ENCODE peak calls at places on chromosomes 7 and 10, in six cellular contexts. A is IMR-90, K is spleen, G is breast epithelium, Z is HepG2, B is thyroid gland. Y is an unnamed sample.

GRCh38 chr7:51069411-51070083 is 247.1 kb downstream of the COBL start:
- DNase-seq in A (no peak), K (no peak), G (peak; percentile 49), Z (no peak), B (peak; percentile 23), Y (no peak)

GRCh38 chr10:119653209-119653608 is 2.0 kb downstream of the BAG3 start:
- DNase-seq in A (peak; percentile 30), K (no peak), G (no peak), Z (no peak), B (no peak), Y (no peak)

GRCh38 chr10:30705086-30705624 is 75.6 kb upstream of the LYZL2 start:
- DNase-seq in A (no peak), K (no peak), G (no peak), Z (no peak), B (no peak), Y (no peak)

GRCh38 chr7:50267525-50268041 is 36.9 kb upstream of the IKZF1 start:
- DNase-seq in A (no peak), K (no peak), G (no peak), Z (no peak), B (no peak), Y (no peak)

GRCh38 chr7:85927226-85927625 is 716.5 kb upstream of the GRM3 start:
- DNase-seq in A (no peak), K (no peak), G (no peak), Z (no peak), B (no peak), Y (no peak)

GRCh38 chr10:53664620-53665019 is 892.0 kb upstream of the MBL2 start:
- DNase-seq in A (no peak), K (no peak), G (no peak), Z (no peak), B (peak; percentile 44), Y (no peak)

GRCh38 chr10:89695307-89695706 is 6.1 kb upstream of the KIF20B start:
- DNase-seq in A (no peak), K (no peak), G (no peak), Z (no peak), B (peak; percentile 49), Y (no peak)

GRCh38 chr10:70445718-70446485 is 4.4 kb upstream of the NODAL start:
- DNase-seq in A (peak; percentile 91), K (no peak), G (no peak), Z (no peak), B (no peak), Y (no peak)

GRCh38 chr7:7704867-7705266 is 13.5 kb downstream of the RPA3 start:
- DNase-seq in A (no peak), K (no peak), G (no peak), Z (no peak), B (no peak), Y (no peak)

GRCh38 chr7:3028071-3028766 is 15.4 kb downstream of the CARD11 start:
- DNase-seq in A (peak; percentile 46), K (no peak), G (peak; percentile 37), Z (no peak), B (peak; percentile 7), Y (peak; percentile 31)

GRCh38 chr7:110534241-110534931 is 556.5 kb upstream of the LRRN3 start:
- DNase-seq in A (peak; percentile 71), K (no peak), G (peak; percentile 18), Z (peak; percentile 4), B (no peak), Y (no peak)

GRCh38 chr10:11881477-11882417 is 58.6 kb downstream of the PROSER2 start:
- DNase-seq in A (peak; percentile 23), K (no peak), G (no peak), Z (peak; percentile 89), B (peak; percentile 37), Y (no peak)

GRCh38 chr7:155733582-155734444 is 78.5 kb downstream of the SHH start:
- DNase-seq in A (no peak), K (no peak), G (no peak), Z (no peak), B (peak; percentile 51), Y (peak; percentile 48)

GRCh38 chr10:42753126-42753506 is 29.5 kb upstream of the BMS1 start:
- DNase-seq in A (peak; percentile 55), K (peak; percentile 86), G (peak; percentile 31), Z (no peak), B (peak; percentile 76), Y (peak; percentile 83)

GRCh38 chr7:44438851-44439250 is 51.6 kb downstream of the NUDCD3 start:
- DNase-seq in A (peak; percentile 43), K (no peak), G (no peak), Z (no peak), B (no peak), Y (no peak)

GRCh38 chr7:26937306-26937705 is 72.9 kb upstream of the SKAP2 start:
- DNase-seq in A (no peak), K (no peak), G (no peak), Z (no peak), B (no peak), Y (no peak)

GRCh38 chr7:16695621-16696237 is 49.7 kb downstream of the BZW2 start:
- DNase-seq in A (peak; percentile 73), K (no peak), G (peak; percentile 36), Z (peak; percentile 40), B (peak; percentile 27), Y (peak; percentile 37)

GRCh38 chr7:9189683-9190082 is 756.3 kb downstream of the NXPH1 start:
- DNase-seq in A (no peak), K (peak; percentile 22), G (no peak), Z (no peak), B (no peak), Y (no peak)

GRCh38 chr10:132110091-132110490 is 44.3 kb downstream of the JAKMIP3 start:
- DNase-seq in A (no peak), K (peak; percentile 64), G (peak; percentile 11), Z (no peak), B (no peak), Y (peak; percentile 21)

GRCh38 chr10:88672041-88672440 is 7.8 kb downstream of the LIPF start:
- DNase-seq in A (peak; percentile 75), K (no peak), G (no peak), Z (no peak), B (no peak), Y (no peak)

GRCh38 chr7:149664666-149665065 is 108.7 kb downstream of the ZNF467 start:
- DNase-seq in A (no peak), K (no peak), G (no peak), Z (no peak), B (no peak), Y (no peak)

GRCh38 chr10:97821308-97822038 is 28.2 kb upstream of the GOLGA7B start:
- DNase-seq in A (no peak), K (peak; percentile 41), G (peak; percentile 50), Z (no peak), B (peak; percentile 9), Y (no peak)

GRCh38 chr7:4613855-4614548 is 68.1 kb upstream of the FOXK1 start:
- DNase-seq in A (peak; percentile 75), K (no peak), G (no peak), Z (no peak), B (no peak), Y (no peak)
- TF ChIP-seq POLR2A in A (no peak), K (no peak), G (no peak), Z (no peak), B (no peak), Y (no peak)

GRCh38 chr10:16440396-16441105 is 3.7 kb downstream of the PTER start:
- DNase-seq in A (no peak), K (no peak), G (peak; percentile 58), Z (no peak), B (peak; percentile 70), Y (peak; percentile 56)

GRCh38 chr10:16436367-16436757 is 448 bp upstream of the PTER start:
- DNase-seq in A (no peak), K (no peak), G (no peak), Z (no peak), B (peak; percentile 54), Y (no peak)

GRCh38 chr10:16437540-16437894 is 707 bp downstream of the PTER start:
- DNase-seq in A (no peak), K (no peak), G (no peak), Z (peak; percentile 44), B (no peak), Y (no peak)

GRCh38 chr10:16439294-16439693 is 2.5 kb downstream of the PTER start:
- DNase-seq in A (no peak), K (no peak), G (no peak), Z (no peak), B (no peak), Y (no peak)

GRCh38 chr10:16436758-16437539 is at the start of gene PTER:
- DNase-seq in A (peak; percentile 78), K (peak; percentile 99), G (peak; percentile 95), Z (peak; percentile 78), B (peak; percentile 96), Y (peak; percentile 100)
- TF ChIP-seq POLR2A in A (no peak), K (peak; percentile 30), G (peak; percentile 73), Z (peak; percentile 84), B (peak; percentile 35), Y (no peak)

GRCh38 chr10:115092555-115093285 is 445 bp upstream of the ATRNL1 start:
- DNase-seq in A (peak; percentile 27), K (peak; percentile 75), G (no peak), Z (no peak), B (peak; percentile 23), Y (no peak)

GRCh38 chr10:115092258-115092554 is 959 bp upstream of the ATRNL1 start:
- DNase-seq in A (no peak), K (no peak), G (no peak), Z (no peak), B (no peak), Y (no peak)

GRCh38 chr10:115093776-115094361 is 704 bp downstream of the ATRNL1 start:
- DNase-seq in A (no peak), K (peak; percentile 77), G (no peak), Z (no peak), B (peak; percentile 12), Y (no peak)

GRCh38 chr10:115094605-115095004 is 1.4 kb downstream of the ATRNL1 start:
- DNase-seq in A (no peak), K (no peak), G (no peak), Z (no peak), B (no peak), Y (no peak)

DNA sequence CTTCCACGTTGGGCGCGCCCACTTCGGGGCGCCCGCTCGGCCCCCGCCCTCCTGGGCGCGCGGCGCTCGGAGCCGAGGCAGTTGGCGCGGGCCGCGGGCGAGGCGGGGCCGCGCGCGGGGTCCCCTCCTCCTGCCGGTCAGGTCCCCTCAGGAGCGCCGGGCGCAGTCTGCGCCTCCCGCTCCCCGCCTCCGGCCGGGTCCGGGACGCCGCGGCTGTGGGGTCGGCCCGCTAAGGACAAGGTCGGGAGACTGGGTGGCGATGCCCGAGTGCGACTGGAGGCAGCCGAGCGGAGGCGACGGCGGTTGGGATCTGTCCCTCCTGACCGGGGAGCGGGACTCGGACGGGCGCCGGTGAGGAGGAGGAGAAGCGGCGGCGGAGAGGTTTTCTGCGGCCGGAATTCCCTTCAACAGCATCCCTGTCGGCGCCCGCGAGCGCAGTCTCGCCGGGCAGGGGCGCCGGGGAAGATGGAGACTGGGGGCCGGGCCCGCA is at the start of gene ATRNL1:
- DNase-seq in A (no peak), K (peak; percentile 79), G (no peak), Z (no peak), B (peak; percentile 17), Y (no peak)
- TF ChIP-seq POLR2A in A (no peak), K (no peak), G (no peak), Z (no peak), B (no peak), Y (no peak)

GRCh38 chr7:120402368-120402767 is 129.4 kb downstream of the KCND2 start:
- DNase-seq in A (peak; percentile 0), K (no peak), G (no peak), Z (no peak), B (no peak), Y (no peak)
- TF ChIP-seq POLR2A in A (no peak), K (no peak), G (no peak), Z (no peak), B (no peak), Y (no peak)